ENCODE peak calls at places on chromosomes 2 and 18, in four cellular contexts. U, Z, O and L are unnamed samples.

GRCh38 chr2:55949613-55950012 is 26.0 kb upstream of the EFEMP1 start:
- DNase-seq in U (no peak), Z (no peak), O (no peak), L (no peak)

GRCh38 chr18:45083456-45083855 is 402.8 kb downstream of the SETBP1 start:
- DNase-seq in O (no peak), U (no peak), Z (no peak), L (no peak)

GRCh38 chr2:109284816-109285215 is 155.8 kb downstream of the SH3RF3 start:
- DNase-seq in O (no peak), Z (no peak), U (no peak), L (no peak)

GRCh38 chr2:128623776-128624424 is 305.2 kb upstream of the HS6ST1 start:
- DNase-seq in U (no peak), O (no peak), Z (no peak), L (peak; percentile 86)

GRCh38 chr18:31261792-31262582 is 56.0 kb upstream of the DSG1 start:
- DNase-seq in Z (no peak), U (no peak), O (no peak), L (no peak)

GRCh38 chr2:201698588-201699226 is at the start of gene MPP4:
- DNase-seq in U (no peak), O (no peak), Z (no peak), L (no peak)

GRCh38 chr18:449374-449773 is 51.1 kb downstream of the COLEC12 start:
- DNase-seq in Z (no peak), O (peak; percentile 70), U (no peak), L (no peak)

GRCh38 chr18:77000527-77000926 is 132.1 kb downstream of the MBP start:
- DNase-seq in Z (no peak), U (peak; percentile 71), O (peak; percentile 57), L (peak; percentile 29)

GRCh38 chr18:25921677-25922421 is 168.6 kb downstream of the SS18 start:
- DNase-seq in U (peak; percentile 65), O (peak; percentile 46), Z (no peak), L (peak; percentile 22)

GRCh38 chr2:163200726-163201125 is 362.2 kb upstream of the KCNH7 start:
- DNase-seq in U (no peak), Z (no peak), O (no peak), L (no peak)

GRCh38 chr2:174339971-174340399 is 5.2 kb downstream of the SP9 start:
- DNase-seq in O (no peak), U (no peak), Z (no peak), L (no peak)
- H3K27me3 ChIP-seq in O (peaks cover 53% of the 10 kb centered on the region), U (peaks cover 18% of the 10 kb centered on the region), Z (peaks cover 77% of the 10 kb centered on the region), L (peaks cover 90% of the 10 kb centered on the region)

GRCh38 chr2:102032368-102033027 is 40.7 kb downstream of the IL1R2 start:
- DNase-seq in O (no peak), U (no peak), Z (no peak), L (no peak)
- H3K27ac ChIP-seq in O (peak overlapping the region; percentile 63), U (peak overlapping the region; percentile 52), Z (peak overlapping the region; percentile 56), L (peak overlapping the region; percentile 69)

GRCh38 chr18:58253871-58254270 is 209.8 kb downstream of the NEDD4L start:
- DNase-seq in Z (no peak), U (no peak), O (no peak), L (no peak)

GRCh38 chr18:58253318-58253717 is 209.3 kb downstream of the NEDD4L start:
- DNase-seq in U (no peak), O (no peak), Z (no peak), L (no peak)

GRCh38 chr18:58255701-58256311 is 211.8 kb downstream of the NEDD4L start:
- DNase-seq in O (peak; percentile 16), U (no peak), Z (no peak), L (no peak)

GRCh38 chr18:58256316-58257080 is 212.5 kb downstream of the NEDD4L start:
- DNase-seq in U (no peak), Z (no peak), O (peak; percentile 10), L (no peak)

GRCh38 chr18:58254873-58255511 is 211.0 kb downstream of the NEDD4L start:
- DNase-seq in U (no peak), Z (no peak), O (peak; percentile 72), L (peak; percentile 18)
- H3K27me3 ChIP-seq in U (no peaks in the 10 kb centered on the region), Z (no peaks in the 10 kb centered on the region), O (no peaks in the 10 kb centered on the region), L (no peaks in the 10 kb centered on the region)

GRCh38 chr2:230693411-230693810 is 19.2 kb upstream of the CAB39 start:
- DNase-seq in Z (no peak), O (no peak), U (no peak), L (no peak)

GRCh38 chr2:230690439-230690838 is 22.2 kb upstream of the CAB39 start:
- DNase-seq in Z (no peak), O (no peak), U (peak; percentile 93), L (no peak)

GRCh38 chr2:230694241-230694640 is 18.4 kb upstream of the CAB39 start:
- DNase-seq in Z (no peak), U (no peak), O (no peak), L (no peak)

GRCh38 chr2:230692760-230693159 is 19.9 kb upstream of the CAB39 start:
- DNase-seq in O (no peak), Z (no peak), U (no peak), L (peak; percentile 27)

GRCh38 chr2:230691005-230691647 is 21.5 kb upstream of the CAB39 start:
- DNase-seq in Z (no peak), U (no peak), O (no peak), L (peak; percentile 45)
- H3K27ac ChIP-seq in Z (no peak overlapping the region), U (no peak overlapping the region), O (no peak overlapping the region), L (no peak overlapping the region)

DNA sequence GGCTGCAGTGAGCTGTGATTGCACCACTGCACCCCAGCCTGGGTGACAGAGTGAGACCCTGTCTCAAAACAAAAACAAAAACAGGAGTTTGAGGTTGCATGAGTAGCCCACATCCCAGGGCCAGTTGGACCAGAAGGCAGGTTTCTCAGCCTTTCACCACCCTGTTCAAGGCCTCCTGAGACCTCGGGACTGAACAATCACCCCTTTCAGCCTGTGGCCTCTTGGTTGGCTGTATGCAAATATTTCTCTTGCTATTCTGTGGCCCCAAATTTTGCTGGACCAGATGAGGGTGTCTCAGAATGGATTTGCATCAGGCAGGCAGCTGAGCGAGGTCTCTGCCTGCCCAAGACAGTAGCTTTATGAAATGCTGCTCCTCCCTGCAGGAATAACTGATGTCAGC is 56.9 kb downstream of the DPYSL5 start:
- DNase-seq in U (no peak), O (no peak), Z (no peak), L (no peak)
- H3K27me3 ChIP-seq in U (no peaks in the 10 kb centered on the region), O (no peaks in the 10 kb centered on the region), Z (no peaks in the 10 kb centered on the region), L (peaks cover 4% of the 10 kb centered on the region)

GRCh38 chr18:59264651-59265245 is 8.5 kb downstream of the RAX start:
- DNase-seq in Z (no peak), U (no peak), O (no peak), L (no peak)
- H3K27ac ChIP-seq in Z (no peak overlapping the region), U (no peak overlapping the region), O (no peak overlapping the region), L (no peak overlapping the region)